ENCODE peak calls at places on chromosome 1, in six cellular contexts. Y is T-helper 9 cell, G is SK-N-DZ, K is GM18507, W is dermis microvascular lymphatic vessel endothelial cell, N is adrenal gland. T is an unnamed sample.

GRCh38 chr1:117237701-117238413 is 27.1 kb upstream of the VTCN1 start:
- DNase-seq in Y (no peak), G (no peak), K (no peak), W (no peak), N (no peak), T (no peak)

GRCh38 chr1:10674700-10675598 is 121.5 kb downstream of the CASZ1 start:
- DNase-seq in Y (no peak), G (no peak), K (no peak), W (no peak), N (no peak), T (no peak)

GRCh38 chr1:65209005-65209885 is 61.2 kb downstream of the AK4 start:
- DNase-seq in Y (no peak), G (peak), K (peak), W (peak), N (peak), T (no peak)

GRCh38 chr1:225378880-225379279 is 49.0 kb downstream of the LBR start:
- DNase-seq in Y (no peak), G (no peak), K (no peak), W (no peak), N (no peak), T (no peak)

GRCh38 chr1:201363455-201363854 is 14.0 kb downstream of the TNNT2 start:
- DNase-seq in Y (no peak), G (no peak), K (no peak), W (no peak), N (no peak), T (no peak)

GRCh38 chr1:227937531-227938145 is 10.1 kb downstream of the WNT9A start:
- DNase-seq in Y (no peak), G (no peak), K (no peak), W (no peak), N (no peak), T (no peak)

GRCh38 chr1:175188936-175189335 is 3.6 kb downstream of the KIAA0040 start:
- DNase-seq in Y (peak), G (no peak), K (no peak), W (no peak), N (no peak), T (peak)

GRCh38 chr1:210482936-210483642 is 154.4 kb downstream of the HHAT start:
- DNase-seq in Y (no peak), G (no peak), K (no peak), W (no peak), N (no peak), T (no peak)

GRCh38 chr1:202965441-202965821 is 1.6 kb downstream of the CYB5R1 start:
- DNase-seq in Y (no peak), G (no peak), K (no peak), W (no peak), N (peak), T (no peak)

GRCh38 chr1:145858238-145858936 is 494 bp downstream of the PIAS3 start:
- DNase-seq in Y (peak), G (peak), K (no peak), W (no peak), N (peak), T (peak)

GRCh38 chr1:233367057-233367759 is 39.7 kb downstream of the MAP3K21 start:
- DNase-seq in Y (no peak), G (no peak), K (no peak), W (no peak), N (no peak), T (no peak)

GRCh38 chr1:244436336-244437102 is 15.2 kb downstream of the ADSS2 start:
- DNase-seq in Y (no peak), G (no peak), K (no peak), W (no peak), N (no peak), T (no peak)

GRCh38 chr1:24920155-24920925 is 9.7 kb downstream of the RUNX3 start:
- DNase-seq in Y (no peak), G (no peak), K (no peak), W (no peak), N (no peak), T (no peak)

T was measured in effector memory CD8-positive, alpha-beta T cell.